ENCODE peak calls at places on chromosomes 6 and 20, in ten cellular contexts. I is epithelial cell of esophagus, R is cardiac muscle cell, V is sigmoid colon, C is WTC11, B is heart left ventricle, H is mammary epithelial cell, K is Caco-2, M is osteoblast, A is upper lobe of right lung. Q is an unnamed sample.

GRCh38 chr6:138480279-138480949 is 18.9 kb downstream of the NHSL1 start:
- DNase-seq in I (no peak), R (no peak), V (no peak), C (no peak), B (no peak), H (no peak), K (no peak), M (no peak), A (no peak), Q (no peak)

GRCh38 chr20:45952861-45953260 is 18.4 kb downstream of the PCIF1 start:
- DNase-seq in I (no peak), R (no peak), V (no peak), C (no peak), B (peak), H (no peak), K (no peak), M (peak), A (no peak), Q (no peak)

GRCh38 chr20:19823971-19824370 is 65.9 kb downstream of the RIN2 start:
- DNase-seq in I (peak), R (no peak), V (no peak), C (no peak), B (peak), H (no peak), K (no peak), M (no peak), A (no peak), Q (no peak)

GRCh38 chr20:37439223-37439933 is 81.7 kb upstream of the NNAT start:
- DNase-seq in I (no peak), R (no peak), V (no peak), C (no peak), B (no peak), H (no peak), K (no peak), M (no peak), A (peak), Q (no peak)

GRCh38 chr20:24708411-24709295 is 239.2 kb downstream of the SYNDIG1 start:
- DNase-seq in I (no peak), R (peak), V (no peak), C (no peak), B (no peak), H (no peak), K (no peak), M (no peak), A (no peak), Q (no peak)

GRCh38 chr6:157996918-157997702 is 15.4 kb downstream of the SYNJ2 start:
- DNase-seq in I (no peak), R (no peak), V (no peak), C (no peak), B (no peak), H (no peak), K (no peak), M (no peak), A (no peak), Q (no peak)

GRCh38 chr6:127924440-127924839 is 23.6 kb upstream of the THEMIS start:
- DNase-seq in I (peak), R (no peak), V (no peak), C (no peak), B (no peak), H (peak), K (no peak), M (no peak), A (no peak), Q (no peak)

GRCh38 chr20:61732511-61733210 is 333.0 kb downstream of the TAF4 start:
- DNase-seq in I (no peak), R (no peak), V (no peak), C (no peak), B (peak), H (no peak), K (no peak), M (peak), A (no peak), Q (no peak)

GRCh38 chr6:85997206-85997605 is 354.5 kb upstream of the SYNCRIP start:
- DNase-seq in I (peak), R (no peak), V (no peak), C (no peak), B (no peak), H (no peak), K (no peak), M (no peak), A (no peak), Q (no peak)

GRCh38 chr6:79302341-79302740 is 67.9 kb upstream of the HMGN3 start:
- DNase-seq in I (peak), R (no peak), V (no peak), C (no peak), B (no peak), H (peak), K (no peak), M (peak), A (no peak), Q (no peak)

GRCh38 chr6:90249044-90249443 is 47.6 kb downstream of the BACH2 start:
- DNase-seq in I (peak), R (no peak), V (no peak), C (no peak), B (no peak), H (peak), K (no peak), M (peak), A (no peak), Q (no peak)

GRCh38 chr6:11500008-11500407 is 37.5 kb upstream of the TMEM170B start:
- DNase-seq in I (peak), R (peak), V (no peak), C (no peak), B (no peak), H (peak), K (no peak), M (peak), A (no peak), Q (no peak)

GRCh38 chr6:52336919-52337561 is 24.9 kb upstream of the PAQR8 start:
- DNase-seq in I (no peak), R (no peak), V (no peak), C (no peak), B (no peak), H (no peak), K (no peak), M (no peak), A (no peak), Q (no peak)

GRCh38 chr6:6008648-6009421 is 2.1 kb upstream of the NRN1 start:
- DNase-seq in I (no peak), R (peak), V (peak), C (peak), B (peak), H (peak), K (peak), M (peak), A (peak), Q (peak)

GRCh38 chr6:83536034-83536646 is 23.8 kb downstream of the PRSS35 start:
- DNase-seq in I (peak), R (peak), V (no peak), C (peak), B (peak), H (peak), K (peak), M (peak), A (no peak), Q (no peak)

GRCh38 chr20:57347393-57347792 is 3.7 kb upstream of the RAE1 start:
- DNase-seq in I (no peak), R (no peak), V (no peak), C (no peak), B (no peak), H (no peak), K (no peak), M (no peak), A (no peak), Q (no peak)

GRCh38 chr6:96923871-96924493 is 546 bp upstream of the KLHL32 start:
- DNase-seq in I (peak), R (peak), V (no peak), C (peak), B (no peak), H (no peak), K (no peak), M (peak), A (no peak), Q (no peak)

GRCh38 chr6:36853325-36853724 is 14.1 kb upstream of the CPNE5 start:
- DNase-seq in I (peak), R (peak), V (peak), C (no peak), B (peak), H (peak), K (no peak), M (peak), A (no peak), Q (no peak)

GRCh38 chr6:97040355-97040860 is 115.9 kb downstream of the KLHL32 start:
- DNase-seq in I (no peak), R (no peak), V (no peak), C (no peak), B (no peak), H (no peak), K (no peak), M (no peak), A (no peak), Q (no peak)

GRCh38 chr6:133892444-133893323 is 3.8 kb downstream of the TCF21 start:
- DNase-seq in I (no peak), R (no peak), V (no peak), C (peak), B (no peak), H (no peak), K (no peak), M (no peak), A (no peak), Q (no peak)

GRCh38 chr6:166595061-166595780 is 8.7 kb upstream of the RAMACL start:
- DNase-seq in I (peak), R (peak), V (no peak), C (no peak), B (no peak), H (peak), K (no peak), M (peak), A (no peak), Q (no peak)

GRCh38 chr6:15554728-15555100 is 108.1 kb downstream of the DTNBP1 start:
- DNase-seq in I (no peak), R (no peak), V (no peak), C (no peak), B (no peak), H (no peak), K (no peak), M (no peak), A (no peak), Q (no peak)

GRCh38 chr6:52724041-52724405 is 39.3 kb downstream of the GSTA2 start:
- DNase-seq in I (peak), R (peak), V (no peak), C (no peak), B (no peak), H (peak), K (no peak), M (peak), A (no peak), Q (no peak)

GRCh38 chr20:57743450-57744095 is 33.8 kb upstream of the PMEPA1 start:
- DNase-seq in I (no peak), R (no peak), V (peak), C (no peak), B (no peak), H (no peak), K (no peak), M (no peak), A (no peak), Q (no peak)

GRCh38 chr20:10646886-10647420 is 26.8 kb downstream of the JAG1 start:
- DNase-seq in I (no peak), R (no peak), V (no peak), C (no peak), B (no peak), H (no peak), K (no peak), M (no peak), A (no peak), Q (no peak)

GRCh38 chr6:36873115-36873514 is 1.5 kb downstream of the PPIL1 start:
- DNase-seq in I (no peak), R (no peak), V (no peak), C (no peak), B (no peak), H (no peak), K (no peak), M (no peak), A (no peak), Q (no peak)

GRCh38 chr6:138107752-138108592 is 753 bp upstream of the PERP start:
- DNase-seq in I (no peak), R (no peak), V (no peak), C (peak), B (no peak), H (peak), K (peak), M (peak), A (peak), Q (no peak)

GRCh38 chr6:31125162-31125561 is 4.9 kb upstream of the CDSN start:
- DNase-seq in I (peak), R (peak), V (peak), C (no peak), B (peak), H (peak), K (no peak), M (peak), A (peak), Q (no peak)

GRCh38 chr6:149147939-149148718 is 169.4 kb upstream of the TAB2 start:
- DNase-seq in I (no peak), R (no peak), V (no peak), C (no peak), B (no peak), H (no peak), K (no peak), M (no peak), A (no peak), Q (no peak)

GRCh38 chr6:144417686-144418085 is 132.6 kb downstream of the UTRN start:
- DNase-seq in I (peak), R (no peak), V (no peak), C (no peak), B (no peak), H (peak), K (no peak), M (no peak), A (no peak), Q (no peak)

GRCh38 chr6:79781916-79782315 is 150.8 kb downstream of the SH3BGRL2 start:
- DNase-seq in I (no peak), R (no peak), V (no peak), C (no peak), B (no peak), H (no peak), K (no peak), M (no peak), A (no peak), Q (no peak)

GRCh38 chr20:50338479-50339195 is 148.0 kb downstream of the CEBPB start:
- DNase-seq in I (no peak), R (peak), V (peak), C (peak), B (no peak), H (no peak), K (no peak), M (no peak), A (no peak), Q (no peak)

GRCh38 chr20:19510626-19511025 is 247.4 kb upstream of the RIN2 start:
- DNase-seq in I (no peak), R (no peak), V (no peak), C (no peak), B (no peak), H (no peak), K (no peak), M (no peak), A (no peak), Q (no peak)

GRCh38 chr6:142913511-142914047 is 31.4 kb downstream of the HIVEP2 start:
- DNase-seq in I (no peak), R (no peak), V (no peak), C (no peak), B (no peak), H (no peak), K (no peak), M (no peak), A (peak), Q (no peak)

GRCh38 chr20:57425150-57426013 is 34.2 kb downstream of the RBM38 start:
- DNase-seq in I (no peak), R (peak), V (no peak), C (no peak), B (no peak), H (no peak), K (peak), M (no peak), A (no peak), Q (no peak)

GRCh38 chr6:137685798-137686197 is 181.3 kb upstream of the TNFAIP3 start:
- DNase-seq in I (no peak), R (no peak), V (no peak), C (no peak), B (no peak), H (no peak), K (no peak), M (no peak), A (no peak), Q (no peak)

DNA sequence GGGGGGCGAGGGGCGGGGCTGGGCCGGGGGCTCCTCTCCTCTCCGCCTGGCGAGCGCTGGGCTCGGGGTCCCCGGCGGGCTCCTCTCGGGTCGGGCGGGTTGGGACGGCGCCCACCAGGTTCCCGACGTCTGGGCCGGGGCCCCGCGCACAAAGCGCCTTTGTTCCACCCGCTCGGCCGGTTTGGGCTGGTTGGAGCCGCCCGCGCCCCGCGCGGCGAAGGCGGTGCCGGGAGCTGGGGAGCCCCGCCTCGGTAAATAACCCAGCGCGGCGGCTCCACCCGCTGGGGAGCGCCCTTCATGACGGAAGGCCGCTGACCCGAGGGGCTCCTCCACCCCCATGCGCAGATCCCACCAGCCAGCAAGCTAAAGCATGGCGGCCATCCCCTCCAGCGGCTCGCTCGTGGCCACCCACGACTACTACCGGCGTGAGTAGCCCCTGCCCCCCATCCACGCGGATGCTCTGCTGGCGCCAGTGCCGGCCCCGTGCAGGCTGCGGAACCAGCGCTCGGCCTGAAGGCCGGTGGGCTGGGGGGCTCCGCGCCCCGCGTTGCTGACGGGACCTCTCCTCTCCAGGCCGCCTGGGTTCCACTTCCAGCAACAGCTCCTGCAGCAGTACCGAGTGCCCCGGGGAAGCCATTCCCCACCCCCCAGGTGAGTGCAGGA is 505 bp downstream of the PPDPF start:
- DNase-seq in I (peak), R (peak), V (peak), C (peak), B (peak), H (peak), K (peak), M (peak), A (peak), Q (no peak)
- TF ChIP-seq CTCF in I (no peak), R (peak), V (no peak), C (no peak), B (no peak), H (peak), K (no peak), M (no peak), A (peak), Q (no peak)

GRCh38 chr6:33390767-33391277 is 801 bp upstream of the KIFC1 start:
- DNase-seq in I (no peak), R (no peak), V (no peak), C (no peak), B (no peak), H (no peak), K (no peak), M (no peak), A (no peak), Q (no peak)

GRCh38 chr6:33390173-33390572 is 1.4 kb upstream of the KIFC1 start:
- DNase-seq in I (no peak), R (no peak), V (no peak), C (no peak), B (no peak), H (no peak), K (no peak), M (no peak), A (no peak), Q (no peak)

GRCh38 chr6:33392979-33393378 is 1.4 kb downstream of the KIFC1 start:
- DNase-seq in I (no peak), R (no peak), V (no peak), C (no peak), B (no peak), H (no peak), K (no peak), M (peak), A (no peak), Q (no peak)

GRCh38 chr6:33391278-33392167 is at the start of gene KIFC1:
- DNase-seq in I (peak), R (peak), V (peak), C (peak), B (peak), H (peak), K (peak), M (peak), A (peak), Q (peak)

GRCh38 chr6:33392168-33392947 is 735 bp downstream of the KIFC1 start:
- DNase-seq in I (peak), R (peak), V (no peak), C (no peak), B (no peak), H (no peak), K (no peak), M (peak), A (no peak), Q (no peak)
- TF ChIP-seq CTCF in I (no peak), R (no peak), V (no peak), C (no peak), B (no peak), H (no peak), K (no peak), M (no peak), A (no peak), Q (no peak)

GRCh38 chr6:136651982-136652381 is 101.8 kb upstream of the MAP7 start:
- DNase-seq in I (no peak), R (no peak), V (no peak), C (no peak), B (no peak), H (no peak), K (no peak), M (no peak), A (no peak), Q (no peak)
- TF ChIP-seq CTCF in I (no peak), R (no peak), V (no peak), C (no peak), B (no peak), H (no peak), K (no peak), M (no peak), A (no peak), Q (no peak)

GRCh38 chr6:34459899-34460593 is 5.8 kb upstream of the PACSIN1 start:
- DNase-seq in I (peak), R (peak), V (no peak), C (peak), B (no peak), H (peak), K (no peak), M (peak), A (no peak), Q (no peak)
- TF ChIP-seq CTCF in I (peak), R (peak), V (peak), C (peak), B (peak), H (peak), K (peak), M (peak), A (peak), Q (peak)

GRCh38 chr20:4828830-4829493 is 107.3 kb downstream of the PRND start:
- DNase-seq in I (no peak), R (no peak), V (peak), C (no peak), B (no peak), H (no peak), K (no peak), M (no peak), A (no peak), Q (no peak)

GRCh38 chr20:4832469-4832868 is 110.8 kb downstream of the PRND start:
- DNase-seq in I (no peak), R (no peak), V (peak), C (no peak), B (no peak), H (no peak), K (no peak), M (no peak), A (no peak), Q (no peak)

GRCh38 chr20:4830212-4830607 is 108.5 kb downstream of the PRND start:
- DNase-seq in I (no peak), R (no peak), V (peak), C (no peak), B (no peak), H (no peak), K (no peak), M (no peak), A (no peak), Q (no peak)

GRCh38 chr20:4830696-4831095 is 109.0 kb downstream of the PRND start:
- DNase-seq in I (no peak), R (no peak), V (no peak), C (no peak), B (no peak), H (no peak), K (no peak), M (no peak), A (no peak), Q (no peak)

GRCh38 chr20:4829494-4830211 is 107.9 kb downstream of the PRND start:
- DNase-seq in I (no peak), R (no peak), V (peak), C (no peak), B (peak), H (no peak), K (peak), M (no peak), A (no peak), Q (no peak)
- TF ChIP-seq CTCF in I (no peak), R (no peak), V (no peak), C (no peak), B (no peak), H (no peak), K (no peak), M (no peak), A (no peak), Q (no peak)

DNA sequence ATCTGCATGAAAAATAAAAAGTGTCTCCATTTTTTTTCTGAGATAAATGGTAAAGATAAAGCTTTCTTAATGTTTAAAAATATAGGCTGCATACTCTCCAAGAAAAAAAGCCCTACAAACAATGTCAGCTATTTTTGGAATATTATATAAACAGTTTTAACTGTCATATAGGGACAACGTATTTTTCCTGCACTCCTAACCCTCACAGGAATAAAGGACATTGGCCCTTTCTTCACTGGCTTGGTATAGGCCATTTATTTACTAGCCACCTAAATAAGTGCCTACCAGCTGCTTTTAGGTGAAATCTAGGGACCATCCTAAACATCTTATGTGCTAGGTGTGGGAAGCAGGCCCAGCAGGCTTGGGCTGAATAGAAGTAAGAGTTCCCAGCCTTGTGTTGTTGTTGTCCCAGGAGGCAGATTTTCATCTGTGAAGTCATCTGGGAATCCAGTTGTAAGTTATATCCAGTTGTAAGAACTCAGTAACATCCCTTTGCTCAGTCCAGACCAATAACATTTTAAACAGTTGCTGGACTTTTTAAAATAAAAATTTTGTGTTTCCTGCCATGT is 21.3 kb downstream of the FOXO3 start:
- DNase-seq in I (no peak), R (no peak), V (no peak), C (no peak), B (no peak), H (no peak), K (no peak), M (peak), A (no peak), Q (no peak)
- TF ChIP-seq CTCF in I (no peak), R (no peak), V (no peak), C (no peak), B (no peak), H (no peak), K (no peak), M (no peak), A (no peak), Q (no peak)